ENCODE peak calls at places on chromosomes 11 and 22, in five cellular contexts. V is SK-N-SH, Z is transverse colon, O is sigmoid colon, Q is GM23338. R is an unnamed sample. For H3K4me1, the result is how much of the 10 kb centered on the place peaks cover.

GRCh38 chr11:86152006-86152862 is 83.3 kb upstream of the PICALM start:
- DNase-seq in Q (no peak), Z (no peak), O (no peak), V (no peak), R (no peak)

GRCh38 chr11:113895367-113896155 is 9.0 kb upstream of the HTR3B start:
- DNase-seq in O (no peak), Z (no peak), V (no peak), Q (peak), R (peak)

GRCh38 chr11:134248910-134249480 is 4.2 kb downstream of the THYN1 start:
- DNase-seq in Q (no peak), O (no peak), V (no peak), Z (no peak), R (no peak)

GRCh38 chr11:126751242-126751641 is 249.3 kb downstream of the KIRREL3 start:
- DNase-seq in Z (no peak), V (no peak), Q (no peak), O (no peak), R (no peak)

GRCh38 chr22:38202437-38203089 is 769 bp downstream of the MAFF start:
- DNase-seq in O (peak), Q (peak), Z (peak), V (peak), R (peak)

GRCh38 chr22:46789992-46790391 is 27.5 kb downstream of the TBC1D22A start:
- DNase-seq in Q (no peak), O (peak), V (no peak), Z (no peak), R (peak)

GRCh38 chr11:46490576-46491100 is 99.1 kb upstream of the CHRM4 start:
- DNase-seq in Z (no peak), Q (no peak), O (no peak), V (no peak), R (no peak)

GRCh38 chr11:117703209-117703608 is 93.8 kb downstream of the DSCAML1 start:
- DNase-seq in Q (no peak), O (no peak), V (no peak), Z (no peak), R (no peak)

GRCh38 chr11:35632301-35632700 is 14.0 kb downstream of the FJX1 start:
- DNase-seq in V (no peak), Q (no peak), O (no peak), Z (no peak), R (no peak)

GRCh38 chr11:17570034-17570433 is 23.0 kb downstream of the OTOG start:
- DNase-seq in Z (no peak), V (no peak), O (no peak), Q (no peak), R (no peak)

GRCh38 chr11:126793596-126793995 is 207.0 kb downstream of the KIRREL3 start:
- DNase-seq in Q (no peak), Z (no peak), O (no peak), V (no peak), R (no peak)

GRCh38 chr11:2518112-2518982 is 73.5 kb downstream of the KCNQ1 start:
- DNase-seq in Z (peak), O (peak), Q (no peak), V (peak), R (peak)

GRCh38 chr22:50525991-50526848 is 822 bp upstream of the SCO2 start:
- DNase-seq in Z (peak), O (peak), V (peak), Q (peak), R (peak)

GRCh38 chr11:112617089-112617407 is 344.2 kb upstream of the NCAM1 start:
- DNase-seq in O (no peak), V (no peak), Z (no peak), Q (no peak), R (no peak)

GRCh38 chr22:24500251-24500820 is 5.2 kb downstream of the UPB1 start:
- DNase-seq in Z (no peak), V (no peak), O (no peak), Q (no peak), R (no peak)

GRCh38 chr11:34050967-34051348 is 573 bp upstream of the CAPRIN1 start:
- DNase-seq in O (no peak), V (no peak), Q (no peak), Z (no peak), R (no peak)

GRCh38 chr11:58592760-58593472 is 14.1 kb downstream of the ZFP91 start:
- DNase-seq in Z (peak), O (no peak), Q (no peak), V (no peak), R (no peak)

GRCh38 chr11:12179019-12179418 is 68.6 kb downstream of the MICAL2 start:
- DNase-seq in Z (peak), V (no peak), O (no peak), Q (no peak), R (no peak)

GRCh38 chr11:19604679-19605375 is 107.8 kb upstream of the NAV2 start:
- DNase-seq in O (no peak), Q (no peak), Z (no peak), V (no peak), R (no peak)

GRCh38 chr11:19601235-19601634 is 111.4 kb upstream of the NAV2 start:
- DNase-seq in Q (no peak), O (no peak), Z (no peak), V (no peak), R (no peak)

GRCh38 chr11:19602906-19603305 is 109.7 kb upstream of the NAV2 start:
- DNase-seq in V (no peak), O (no peak), Q (no peak), Z (no peak), R (no peak)

GRCh38 chr11:19603771-19604170 is 108.9 kb upstream of the NAV2 start:
- DNase-seq in O (no peak), Z (no peak), Q (no peak), V (no peak), R (no peak)

GRCh38 chr11:19602406-19602805 is 110.2 kb upstream of the NAV2 start:
- DNase-seq in O (no peak), V (no peak), Z (no peak), Q (no peak), R (no peak)
- H3K4me1 ChIP-seq in O (under half), V (under half), Z (under half), Q (under half), R (under half)

GRCh38 chr11:63805844-63806415 is 7.3 kb upstream of the SPINDOC start:
- DNase-seq in Z (no peak), Q (no peak), V (no peak), O (no peak), R (no peak)

GRCh38 chr11:63800921-63801320 is 12.3 kb upstream of the SPINDOC start:
- DNase-seq in O (no peak), Z (no peak), V (no peak), Q (no peak), R (no peak)

GRCh38 chr11:63804259-63804658 is 9.0 kb upstream of the SPINDOC start:
- DNase-seq in Z (peak), V (no peak), O (no peak), Q (no peak), R (no peak)

DNA sequence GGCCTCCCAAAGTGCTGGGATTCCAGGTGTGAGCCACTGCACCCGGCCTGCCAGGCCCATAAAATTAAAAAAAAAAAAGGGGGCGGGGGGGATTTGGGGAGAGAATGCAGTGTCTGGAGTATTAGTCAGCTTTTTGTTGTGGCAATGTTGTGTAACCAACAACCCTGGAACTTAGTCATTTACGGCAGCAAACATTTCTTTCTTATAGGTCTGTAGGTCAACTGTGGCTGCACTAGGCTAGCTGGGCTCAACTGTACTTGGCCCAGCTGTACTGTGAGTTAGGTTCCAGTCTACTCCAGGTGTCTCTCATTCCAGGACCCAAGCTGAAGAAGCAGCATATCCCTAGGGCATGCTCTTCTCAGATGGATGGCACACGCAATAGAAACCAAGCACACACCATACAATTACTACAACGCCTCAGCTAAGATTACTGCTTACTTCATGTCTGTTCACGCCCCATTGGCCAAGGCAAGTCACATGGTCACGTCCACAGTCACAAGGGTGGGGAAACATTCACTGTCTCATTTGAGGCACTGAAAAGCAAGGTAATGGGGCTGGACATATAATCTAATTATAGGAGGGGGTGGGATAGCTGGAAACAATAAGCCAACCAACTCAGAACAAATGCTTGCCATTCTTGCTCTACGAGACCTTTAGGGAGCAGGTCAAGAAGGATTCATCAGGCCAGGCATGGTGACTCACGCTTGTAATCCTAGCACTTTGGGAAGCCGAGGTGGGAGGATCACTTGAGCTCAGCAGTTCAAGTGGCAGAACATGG is 10.4 kb upstream of the SPINDOC start:
- DNase-seq in Q (no peak), V (no peak), O (no peak), Z (no peak), R (no peak)
- TF ChIP-seq POLR2AphosphoS5 in Q (no peak), V (no peak), O (no peak), Z (no peak), R (no peak)

GRCh38 chr11:122146475-122146874 is 30.5 kb upstream of the BLID start:
- DNase-seq in O (no peak), Z (no peak), V (no peak), Q (no peak), R (no peak)

GRCh38 chr11:122140535-122140934 is 24.5 kb upstream of the BLID start:
- DNase-seq in Z (no peak), O (no peak), V (no peak), Q (no peak), R (no peak)

GRCh38 chr11:122145715-122146274 is 29.8 kb upstream of the BLID start:
- DNase-seq in Q (no peak), Z (no peak), O (no peak), V (no peak), R (no peak)

GRCh38 chr11:122141757-122142156 is 25.7 kb upstream of the BLID start:
- DNase-seq in O (no peak), V (no peak), Q (no peak), Z (no peak), R (no peak)

GRCh38 chr11:122144752-122145151 is 28.7 kb upstream of the BLID start:
- DNase-seq in V (no peak), O (no peak), Z (no peak), Q (no peak), R (no peak)
- H3K4me1 ChIP-seq in V (half or more), O (under half), Z (under half), Q (under half), R (under half)

GRCh38 chr11:73142128-73142377 is at the start of gene FCHSD2:
- DNase-seq in O (no peak), Q (no peak), Z (no peak), V (no peak), R (no peak)

GRCh38 chr11:73140213-73141030 is 1.7 kb downstream of the FCHSD2 start:
- DNase-seq in O (no peak), Z (no peak), V (peak), Q (peak), R (no peak)

GRCh38 chr11:73139476-73140198 is 2.5 kb downstream of the FCHSD2 start:
- DNase-seq in Q (no peak), V (no peak), Z (no peak), O (no peak), R (no peak)

GRCh38 chr11:73141309-73142127 is 600 bp downstream of the FCHSD2 start:
- DNase-seq in V (peak), Z (peak), Q (peak), O (peak), R (peak)

GRCh38 chr11:73141031-73141308 is 1.1 kb downstream of the FCHSD2 start:
- DNase-seq in V (peak), Z (no peak), Q (no peak), O (no peak), R (peak)
- TF ChIP-seq POLR2AphosphoS5 in V (no peak), Z (no peak), Q (no peak), O (no peak), R (no peak)

DNA sequence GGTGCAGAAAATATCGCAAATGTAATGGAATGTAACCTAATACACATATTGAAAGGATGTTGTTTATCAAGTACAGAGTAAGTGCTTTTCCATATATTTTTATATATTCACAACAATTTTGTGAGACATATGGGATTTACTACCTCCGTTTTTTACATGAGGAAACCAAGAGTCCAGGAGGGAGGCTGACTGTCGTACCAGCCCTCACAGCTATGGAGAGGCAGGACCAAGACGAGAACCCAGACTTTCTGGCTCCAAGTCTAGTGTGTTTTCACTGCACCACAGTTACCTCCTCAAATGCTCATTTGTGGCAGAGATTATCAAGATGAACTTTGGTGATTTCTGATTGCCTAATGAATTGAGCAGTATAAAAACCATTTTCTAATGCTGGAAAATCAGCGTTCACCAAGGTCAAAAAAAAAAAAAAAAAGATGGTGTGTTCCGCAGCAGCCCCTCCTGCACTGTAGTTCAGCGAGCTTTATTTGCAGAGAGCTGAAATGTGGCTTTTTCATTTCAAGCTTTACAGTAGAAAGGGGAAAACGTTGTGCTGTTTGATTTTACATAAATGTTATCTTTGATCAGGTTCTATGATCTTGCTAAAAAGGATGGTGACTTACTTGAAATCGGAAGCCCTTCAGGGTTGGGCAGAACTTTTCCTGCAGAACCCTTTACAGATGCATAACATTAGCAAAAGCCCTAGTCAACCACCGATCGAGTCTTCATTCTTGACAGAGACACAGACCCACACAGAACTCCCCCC is 44.7 kb upstream of the WEE1 start:
- DNase-seq in Q (no peak), O (no peak), Z (no peak), V (no peak), R (no peak)
- H3K4me1 ChIP-seq in Q (under half), O (half or more), Z (under half), V (under half), R (half or more)

GRCh38 chr22:42300286-42301071 is 30.0 kb upstream of the TCF20 start:
- DNase-seq in Q (no peak), V (no peak), O (no peak), Z (peak), R (no peak)
- TF ChIP-seq POLR2AphosphoS5 in Q (no peak), V (no peak), O (no peak), Z (no peak), R (no peak)

GRCh38 chr11:94142308-94143277 is 14.0 kb downstream of the PANX1 start:
- DNase-seq in Z (no peak), O (no peak), V (no peak), Q (no peak), R (no peak)
- H3K4me1 ChIP-seq in Z (under half), O (under half), V (under half), Q (half or more), R (under half)

GRCh38 chr11:68040121-68040956 is 1.5 kb downstream of the TCIRG1 start:
- DNase-seq in Z (peak), Q (peak), O (peak), V (peak), R (peak)

GRCh38 chr11:68039526-68040086 is 781 bp downstream of the TCIRG1 start:
- DNase-seq in V (peak), Q (peak), O (peak), Z (no peak), R (peak)

GRCh38 chr11:68037481-68038225 is 1.2 kb upstream of the TCIRG1 start:
- DNase-seq in Z (no peak), V (no peak), O (peak), Q (no peak), R (no peak)

GRCh38 chr11:68038226-68038717 is 553 bp upstream of the TCIRG1 start:
- DNase-seq in V (peak), Z (no peak), O (no peak), Q (no peak), R (no peak)

DNA sequence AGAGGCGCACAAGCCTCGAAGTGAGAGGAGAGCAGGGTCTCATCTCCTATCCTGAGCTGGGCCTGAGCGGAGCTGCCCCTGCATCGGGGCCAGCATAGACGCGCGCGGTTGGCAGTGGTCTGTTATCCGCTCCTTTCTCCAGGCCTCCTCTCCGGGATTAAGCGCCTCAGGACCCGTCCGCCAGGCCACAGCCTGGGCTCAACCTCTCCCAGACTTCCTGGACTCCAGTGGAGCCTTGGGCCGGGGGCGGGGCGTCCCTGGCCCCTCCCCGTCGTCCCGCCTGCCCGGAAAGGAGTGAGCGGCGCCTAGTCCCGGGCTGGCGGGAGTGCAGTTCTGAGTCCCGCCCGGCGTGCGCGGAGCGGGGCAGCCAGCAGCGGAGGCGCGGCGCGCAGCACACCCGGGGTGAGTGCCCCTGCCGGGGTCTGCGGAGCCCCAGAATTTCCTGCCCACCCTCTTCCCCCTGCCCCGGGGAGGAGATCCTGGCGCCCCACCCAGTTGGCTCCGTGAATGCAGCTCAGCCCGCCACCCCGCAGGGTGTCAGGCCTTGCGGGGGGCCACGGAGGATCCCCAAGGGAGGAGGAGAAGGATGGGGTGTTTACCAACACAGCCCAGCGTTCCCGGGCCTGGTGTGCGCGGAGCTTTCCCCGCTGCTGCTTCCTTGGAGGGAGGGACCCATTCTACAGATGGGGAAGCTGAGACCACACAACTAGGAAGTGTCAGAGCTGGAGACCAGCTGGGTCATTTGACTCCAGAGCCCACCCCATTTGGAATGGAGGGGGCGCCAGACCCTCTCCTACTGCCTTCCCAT is at the start of gene TCIRG1:
- DNase-seq in V (peak), O (peak), Z (peak), Q (peak), R (peak)
- TF ChIP-seq POLR2AphosphoS5 in V (no peak), O (peak), Z (peak), Q (peak), R (peak)

R was measured in suprapubic skin.